ENCODE peak calls at places on chromosomes 16 and 17, in five cellular contexts. One of them, this sample, is unnamed.

GRCh38 chr17:75356260-75356937 is 49.1 kb downstream of the GRB2 start:
- DNase-seq in nephron progenitor cell: no peak
- DNase-seq in mucosa of descending colon: no peak
- DNase-seq in kidney: no peak
- DNase-seq in adrenal gland: no peak
- DNase-seq in this sample: no peak

GRCh38 chr16:81694494-81695285 is 84.4 kb upstream of the PLCG2 start:
- DNase-seq in nephron progenitor cell: no peak
- DNase-seq in mucosa of descending colon: no peak
- DNase-seq in kidney: no peak
- DNase-seq in adrenal gland: no peak
- DNase-seq in this sample: no peak

GRCh38 chr16:31273676-31274075 is 13.9 kb downstream of the ITGAM start:
- DNase-seq in nephron progenitor cell: no peak
- DNase-seq in mucosa of descending colon: no peak
- DNase-seq in kidney: no peak
- DNase-seq in adrenal gland: no peak
- DNase-seq in this sample: no peak

GRCh38 chr17:63445571-63446217 is 412 bp downstream of the CYB561 start:
- DNase-seq in nephron progenitor cell: peak; percentile 57
- DNase-seq in mucosa of descending colon: peak; percentile 75
- DNase-seq in kidney: peak; percentile 87
- DNase-seq in adrenal gland: peak; percentile 60
- DNase-seq in this sample: no peak

GRCh38 chr16:997440-998051 is 16.0 kb downstream of the SOX8 start:
- DNase-seq in nephron progenitor cell: peak; percentile 75
- DNase-seq in mucosa of descending colon: no peak
- DNase-seq in kidney: peak; percentile 91
- DNase-seq in adrenal gland: peak; percentile 36
- DNase-seq in this sample: no peak

GRCh38 chr16:1779234-1779701 is 3.1 kb downstream of the SPSB3 start:
- DNase-seq in nephron progenitor cell: no peak
- DNase-seq in mucosa of descending colon: no peak
- DNase-seq in kidney: no peak
- DNase-seq in adrenal gland: no peak
- DNase-seq in this sample: no peak

GRCh38 chr16:3189869-3190268 is 1.9 kb downstream of the OR1F1 start:
- DNase-seq in nephron progenitor cell: no peak
- DNase-seq in mucosa of descending colon: no peak
- DNase-seq in kidney: no peak
- DNase-seq in adrenal gland: no peak
- DNase-seq in this sample: no peak

GRCh38 chr17:81685108-81685507 is 1.3 kb downstream of the HGS start:
- DNase-seq in nephron progenitor cell: no peak
- DNase-seq in mucosa of descending colon: no peak
- DNase-seq in kidney: no peak
- DNase-seq in adrenal gland: peak; percentile 62
- DNase-seq in this sample: no peak

GRCh38 chr17:55737976-55738501 is 12.8 kb upstream of the PCTP start:
- DNase-seq in nephron progenitor cell: no peak
- DNase-seq in mucosa of descending colon: no peak
- DNase-seq in kidney: no peak
- DNase-seq in adrenal gland: no peak
- DNase-seq in this sample: no peak

GRCh38 chr16:48831081-48831722 is 221.2 kb upstream of the N4BP1 start:
- DNase-seq in nephron progenitor cell: peak; percentile 21
- DNase-seq in mucosa of descending colon: no peak
- DNase-seq in kidney: no peak
- DNase-seq in adrenal gland: no peak
- DNase-seq in this sample: no peak

GRCh38 chr17:57947369-57947768 is 7.8 kb downstream of the CUEDC1 start:
- DNase-seq in nephron progenitor cell: no peak
- DNase-seq in mucosa of descending colon: no peak
- DNase-seq in kidney: no peak
- DNase-seq in adrenal gland: no peak
- DNase-seq in this sample: no peak

GRCh38 chr16:27107185-27107592 is 40.5 kb downstream of the C16orf82 start:
- DNase-seq in nephron progenitor cell: no peak
- DNase-seq in mucosa of descending colon: no peak
- DNase-seq in kidney: no peak
- DNase-seq in adrenal gland: no peak
- DNase-seq in this sample: no peak

GRCh38 chr17:4594406-4595349 is 10.3 kb downstream of the SMTNL2 start:
- DNase-seq in nephron progenitor cell: peak; percentile 79
- DNase-seq in mucosa of descending colon: no peak
- DNase-seq in kidney: peak; percentile 57
- DNase-seq in adrenal gland: no peak
- DNase-seq in this sample: no peak

GRCh38 chr16:17578921-17579876 is 108.4 kb upstream of the XYLT1 start:
- DNase-seq in nephron progenitor cell: peak; percentile 74
- DNase-seq in mucosa of descending colon: no peak
- DNase-seq in kidney: no peak
- DNase-seq in adrenal gland: peak; percentile 82
- DNase-seq in this sample: no peak

GRCh38 chr16:793414-793813 is 5.0 kb downstream of the CHTF18 start:
- DNase-seq in nephron progenitor cell: no peak
- DNase-seq in mucosa of descending colon: no peak
- DNase-seq in kidney: no peak
- DNase-seq in adrenal gland: no peak
- DNase-seq in this sample: no peak

GRCh38 chr17:59643159-59643857 is 23.6 kb downstream of the CLTC start:
- DNase-seq in nephron progenitor cell: no peak
- DNase-seq in mucosa of descending colon: no peak
- DNase-seq in kidney: no peak
- DNase-seq in adrenal gland: no peak
- DNase-seq in this sample: no peak

GRCh38 chr16:10511829-10512228 is 68.6 kb downstream of the EMP2 start:
- DNase-seq in nephron progenitor cell: no peak
- DNase-seq in mucosa of descending colon: no peak
- DNase-seq in kidney: no peak
- DNase-seq in adrenal gland: no peak
- DNase-seq in this sample: no peak

GRCh38 chr17:39705786-39706348 is 6.0 kb downstream of the ERBB2 start:
- DNase-seq in nephron progenitor cell: no peak
- DNase-seq in mucosa of descending colon: peak; percentile 83
- DNase-seq in kidney: peak; percentile 94
- DNase-seq in adrenal gland: no peak
- DNase-seq in this sample: no peak

GRCh38 chr16:10539793-10540192 is 40.6 kb downstream of the EMP2 start:
- DNase-seq in nephron progenitor cell: no peak
- DNase-seq in mucosa of descending colon: no peak
- DNase-seq in kidney: no peak
- DNase-seq in adrenal gland: no peak
- DNase-seq in this sample: no peak

GRCh38 chr16:8530756-8531155 is 59.6 kb downstream of the TMEM114 start:
- DNase-seq in nephron progenitor cell: no peak
- DNase-seq in mucosa of descending colon: no peak
- DNase-seq in kidney: no peak
- DNase-seq in adrenal gland: no peak
- DNase-seq in this sample: no peak

GRCh38 chr17:8359769-8360168 is 16.7 kb downstream of the KRABD2 start:
- DNase-seq in nephron progenitor cell: no peak
- DNase-seq in mucosa of descending colon: no peak
- DNase-seq in kidney: no peak
- DNase-seq in adrenal gland: no peak
- DNase-seq in this sample: no peak

GRCh38 chr16:46789075-46789474 is 40.9 kb upstream of the MYLK3 start:
- DNase-seq in nephron progenitor cell: no peak
- DNase-seq in mucosa of descending colon: no peak
- DNase-seq in kidney: no peak
- DNase-seq in adrenal gland: no peak
- DNase-seq in this sample: no peak

GRCh38 chr17:49218941-49219913 is 8.7 kb downstream of the ABI3 start:
- DNase-seq in nephron progenitor cell: no peak
- DNase-seq in mucosa of descending colon: peak; percentile 75
- DNase-seq in kidney: peak; percentile 79
- DNase-seq in adrenal gland: no peak
- DNase-seq in this sample: no peak
- TF ChIP-seq CTCF in nephron progenitor cell: no peak
- TF ChIP-seq CTCF in mucosa of descending colon: no peak
- TF ChIP-seq CTCF in kidney: no peak
- TF ChIP-seq CTCF in adrenal gland: peak; percentile 9
- TF ChIP-seq CTCF in this sample: peak; percentile 22

GRCh38 chr17:30237296-30238002 is 2.0 kb upstream of the SLC6A4 start:
- DNase-seq in nephron progenitor cell: no peak
- DNase-seq in mucosa of descending colon: no peak
- DNase-seq in kidney: no peak
- DNase-seq in adrenal gland: no peak
- DNase-seq in this sample: no peak

GRCh38 chr17:30238003-30238344 is 2.5 kb upstream of the SLC6A4 start:
- DNase-seq in nephron progenitor cell: no peak
- DNase-seq in mucosa of descending colon: no peak
- DNase-seq in kidney: no peak
- DNase-seq in adrenal gland: no peak
- DNase-seq in this sample: no peak

GRCh38 chr17:30239089-30239462 is 3.6 kb upstream of the SLC6A4 start:
- DNase-seq in nephron progenitor cell: no peak
- DNase-seq in mucosa of descending colon: no peak
- DNase-seq in kidney: no peak
- DNase-seq in adrenal gland: no peak
- DNase-seq in this sample: no peak

GRCh38 chr17:30240177-30240576 is 4.7 kb upstream of the SLC6A4 start:
- DNase-seq in nephron progenitor cell: no peak
- DNase-seq in mucosa of descending colon: no peak
- DNase-seq in kidney: no peak
- DNase-seq in adrenal gland: no peak
- DNase-seq in this sample: no peak

DNA sequence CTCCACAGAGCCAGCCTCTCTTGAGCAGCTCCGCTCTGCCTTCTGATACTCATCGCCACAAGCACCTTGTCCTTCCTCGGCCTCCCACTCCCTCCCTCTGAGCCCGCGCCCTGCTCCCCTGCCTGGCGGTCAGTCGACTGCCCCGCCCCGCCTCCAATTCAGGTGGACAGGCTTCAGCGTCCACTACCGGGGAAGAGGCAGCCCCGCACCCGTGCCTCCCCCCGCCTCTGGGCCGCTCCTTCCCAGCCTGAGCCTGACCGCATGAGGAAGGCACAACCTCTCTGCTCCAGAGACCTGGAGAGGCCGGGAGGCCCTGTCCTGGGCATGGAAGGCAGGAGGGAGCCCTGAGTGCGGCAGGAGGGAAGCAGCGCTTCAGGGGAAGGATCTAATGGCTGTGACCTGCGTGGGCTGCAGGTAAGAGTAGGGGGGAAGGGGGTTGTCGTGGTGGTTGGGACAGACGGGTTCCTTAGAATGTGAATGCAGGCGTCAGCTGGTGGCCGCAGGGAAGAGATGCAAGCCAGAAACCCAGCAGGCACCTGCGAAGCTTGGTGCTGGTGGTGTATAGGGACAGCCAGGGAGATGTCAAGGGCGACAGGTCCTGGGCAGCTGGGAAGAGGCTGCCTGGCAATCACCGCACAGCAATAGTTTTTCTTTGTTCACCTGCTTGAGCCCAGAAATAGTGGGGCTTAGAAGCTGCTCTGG is 3.0 kb upstream of the SLC6A4 start:
- DNase-seq in nephron progenitor cell: peak; percentile 58
- DNase-seq in mucosa of descending colon: no peak
- DNase-seq in kidney: no peak
- DNase-seq in adrenal gland: no peak
- DNase-seq in this sample: no peak
- TF ChIP-seq CTCF in nephron progenitor cell: no peak
- TF ChIP-seq CTCF in mucosa of descending colon: no peak
- TF ChIP-seq CTCF in kidney: no peak
- TF ChIP-seq CTCF in adrenal gland: no peak
- TF ChIP-seq CTCF in this sample: no peak

DNA sequence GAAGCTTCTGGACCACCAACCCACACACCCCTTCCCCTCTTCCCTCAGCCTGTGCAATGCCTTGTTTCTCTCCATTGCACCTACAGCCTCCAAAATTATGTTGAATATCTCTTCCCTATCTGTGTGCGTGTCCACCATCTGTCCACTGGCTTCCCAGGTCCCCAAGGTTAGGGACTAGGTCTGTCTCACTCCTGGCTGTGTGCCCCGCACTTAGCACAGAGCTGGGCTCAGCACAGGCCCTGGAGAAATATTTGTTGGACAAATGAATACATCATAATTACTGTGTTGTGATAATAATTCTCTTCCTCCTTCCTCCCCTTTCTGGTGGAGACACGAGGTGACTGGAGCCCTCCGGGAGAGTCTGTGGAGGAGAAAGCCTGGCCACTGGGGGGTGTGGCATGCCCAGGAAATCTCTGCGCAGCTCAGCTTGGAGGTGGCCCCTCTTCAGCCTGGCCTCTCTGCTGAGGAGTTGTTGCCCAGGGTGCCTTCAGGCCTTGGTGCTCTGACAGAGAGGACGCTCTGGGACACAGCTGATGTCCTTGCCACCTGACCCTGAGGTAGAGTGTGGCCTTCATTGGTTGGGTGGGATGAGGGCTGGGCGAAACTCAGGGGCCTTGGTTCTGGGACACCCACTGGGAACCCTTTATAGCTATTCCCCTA is 3.3 kb upstream of the BRD7 start:
- DNase-seq in nephron progenitor cell: peak; percentile 56
- DNase-seq in mucosa of descending colon: no peak
- DNase-seq in kidney: no peak
- DNase-seq in adrenal gland: peak; percentile 44
- DNase-seq in this sample: no peak
- TF ChIP-seq CTCF in nephron progenitor cell: peak; percentile 31
- TF ChIP-seq CTCF in mucosa of descending colon: no peak
- TF ChIP-seq CTCF in kidney: no peak
- TF ChIP-seq CTCF in adrenal gland: peak; percentile 32
- TF ChIP-seq CTCF in this sample: peak; percentile 76

GRCh38 chr16:53822936-53823529 is 119.1 kb downstream of the FTO start:
- DNase-seq in nephron progenitor cell: no peak
- DNase-seq in mucosa of descending colon: no peak
- DNase-seq in kidney: no peak
- DNase-seq in adrenal gland: no peak
- DNase-seq in this sample: no peak

GRCh38 chr16:53821487-53821886 is 117.5 kb downstream of the FTO start:
- DNase-seq in nephron progenitor cell: no peak
- DNase-seq in mucosa of descending colon: no peak
- DNase-seq in kidney: no peak
- DNase-seq in adrenal gland: no peak
- DNase-seq in this sample: no peak

GRCh38 chr16:53826658-53827057 is 122.7 kb downstream of the FTO start:
- DNase-seq in nephron progenitor cell: no peak
- DNase-seq in mucosa of descending colon: no peak
- DNase-seq in kidney: no peak
- DNase-seq in adrenal gland: no peak
- DNase-seq in this sample: no peak

GRCh38 chr16:53817812-53818211 is 113.9 kb downstream of the FTO start:
- DNase-seq in nephron progenitor cell: no peak
- DNase-seq in mucosa of descending colon: no peak
- DNase-seq in kidney: no peak
- DNase-seq in adrenal gland: no peak
- DNase-seq in this sample: no peak

GRCh38 chr16:53821957-53822625 is 118.1 kb downstream of the FTO start:
- DNase-seq in nephron progenitor cell: no peak
- DNase-seq in mucosa of descending colon: no peak
- DNase-seq in kidney: no peak
- DNase-seq in adrenal gland: no peak
- DNase-seq in this sample: no peak
- TF ChIP-seq CTCF in nephron progenitor cell: no peak
- TF ChIP-seq CTCF in mucosa of descending colon: no peak
- TF ChIP-seq CTCF in kidney: no peak
- TF ChIP-seq CTCF in adrenal gland: no peak
- TF ChIP-seq CTCF in this sample: peak; percentile 54

GRCh38 chr17:21374455-21375161 is 1.5 kb upstream of the KCNJ12 start:
- DNase-seq in nephron progenitor cell: no peak
- DNase-seq in mucosa of descending colon: no peak
- DNase-seq in kidney: peak; percentile 22
- DNase-seq in adrenal gland: no peak
- DNase-seq in this sample: no peak
- TF ChIP-seq CTCF in nephron progenitor cell: no peak
- TF ChIP-seq CTCF in mucosa of descending colon: no peak
- TF ChIP-seq CTCF in kidney: no peak
- TF ChIP-seq CTCF in adrenal gland: no peak
- TF ChIP-seq CTCF in this sample: peak; percentile 25